ENCODE peak calls at places on chromosomes 3 and 15, in eight cellular contexts. J is activated CD8-positive, alpha-beta memory T cell treated with anti-CD3 and anti-CD28 coated beads for 24 hours; L is epithelial cell of prostate; Y is AG20443; G is B cell; Z is cerebellum; X is HTR-8/SVneo; D is stimulated activated CD4-positive, alpha-beta T cell treated with anti-CD3 and anti-CD28 coated beads, Interleukin-1b, Interleukin-23, amount 100 ng/mL, for 24 hours. O is an unnamed sample.

GRCh38 chr15:48507416-48508065 is 138.0 kb downstream of the FBN1 start:
- DNase-seq in Z (no peak), L (peak), D (no peak), J (no peak), G (peak), Y (peak), X (peak), O (no peak)

GRCh38 chr3:125177746-125178145 is 34.8 kb downstream of the SLC12A8 start:
- DNase-seq in X (no peak), Z (no peak), J (no peak), D (no peak), L (no peak), Y (no peak), G (no peak), O (no peak)

GRCh38 chr15:79981861-79982455 is 11.0 kb upstream of the BCL2A1 start:
- DNase-seq in D (no peak), Z (no peak), J (peak), Y (no peak), L (no peak), X (no peak), G (no peak), O (peak)

GRCh38 chr15:62068787-62069170 is 2.0 kb downstream of the C2CD4A start:
- DNase-seq in G (no peak), X (no peak), Y (no peak), Z (no peak), D (no peak), J (no peak), L (no peak), O (no peak)

GRCh38 chr15:49953421-49953820 is 165.6 kb downstream of the ATP8B4 start:
- DNase-seq in Z (no peak), J (no peak), D (no peak), X (no peak), Y (no peak), G (no peak), L (no peak), O (no peak)

GRCh38 chr3:13047296-13048165 is 25.7 kb downstream of the IQSEC1 start:
- DNase-seq in G (no peak), D (no peak), Z (no peak), Y (no peak), X (no peak), L (no peak), J (no peak), O (no peak)

GRCh38 chr15:29936353-29937049 is 114.2 kb upstream of the TJP1 start:
- DNase-seq in G (no peak), L (no peak), Z (no peak), J (no peak), D (no peak), Y (no peak), X (no peak), O (no peak)

GRCh38 chr3:184336484-184337230 is 743 bp upstream of the FAM131A start:
- DNase-seq in J (no peak), L (no peak), X (no peak), G (no peak), Y (peak), D (no peak), Z (peak), O (no peak)

GRCh38 chr15:101669744-101670143 is 17.6 kb upstream of the TM2D3 start:
- DNase-seq in X (no peak), J (no peak), D (no peak), G (no peak), L (no peak), Y (no peak), Z (no peak), O (no peak)

GRCh38 chr3:30658328-30659052 is 52.1 kb downstream of the TGFBR2 start:
- DNase-seq in Z (no peak), D (no peak), L (peak), Y (peak), J (no peak), G (no peak), X (peak), O (peak)

GRCh38 chr15:40064231-40064894 is 25.4 kb upstream of the SRP14 start:
- DNase-seq in X (peak), Y (peak), G (no peak), Z (no peak), L (no peak), J (no peak), D (no peak), O (no peak)

GRCh38 chr3:38834110-38834509 is 18.1 kb upstream of the SCN10A start:
- DNase-seq in J (peak), Z (peak), G (no peak), L (no peak), Y (peak), D (no peak), X (peak), O (no peak)

GRCh38 chr3:45896956-45897355 is 10.6 kb downstream of the CCR9 start:
- DNase-seq in X (peak), L (no peak), J (no peak), Z (no peak), Y (no peak), G (no peak), D (no peak), O (no peak)

GRCh38 chr3:102032491-102033383 is 183.4 kb downstream of the NFKBIZ start:
- DNase-seq in D (no peak), Y (no peak), X (no peak), G (no peak), L (no peak), Z (no peak), J (no peak), O (no peak)

GRCh38 chr3:72155391-72156064 is 370.6 kb upstream of the PROK2 start:
- DNase-seq in D (no peak), X (peak), G (no peak), Z (no peak), Y (peak), J (no peak), L (no peak), O (no peak)

GRCh38 chr15:72222433-72222832 is 8.6 kb downstream of the PKM start:
- DNase-seq in J (no peak), L (peak), X (peak), Z (peak), G (no peak), Y (peak), D (no peak), O (no peak)

GRCh38 chr3:40690696-40691597 is 166.2 kb downstream of the ZNF621 start:
- DNase-seq in Y (no peak), Z (no peak), X (no peak), J (no peak), G (no peak), L (no peak), D (no peak), O (no peak)

GRCh38 chr3:83928391-83928790 is 1030.4 kb upstream of the CADM2 start:
- DNase-seq in G (no peak), J (no peak), D (no peak), L (no peak), Z (no peak), X (no peak), Y (no peak), O (peak)

GRCh38 chr15:96180062-96180745 is 150.3 kb upstream of the NR2F2 start:
- DNase-seq in D (no peak), Y (no peak), G (no peak), L (no peak), X (no peak), J (no peak), Z (no peak), O (no peak)

GRCh38 chr3:15591235-15591634 is 10.1 kb downstream of the HACL1 start:
- DNase-seq in X (no peak), Y (no peak), Z (no peak), L (no peak), D (no peak), G (no peak), J (no peak), O (no peak)

GRCh38 chr3:46700772-46701171 is 420 bp upstream of the TMIE start:
- DNase-seq in D (no peak), J (no peak), X (no peak), Y (no peak), Z (peak), G (no peak), L (no peak), O (no peak)

GRCh38 chr15:75202251-75203016 is 752 bp downstream of the C15orf39 start:
- DNase-seq in J (peak), D (peak), Y (peak), X (peak), G (peak), L (no peak), Z (no peak), O (peak)

GRCh38 chr3:134647902-134648760 is 2.7 kb downstream of the KY start:
- DNase-seq in L (no peak), J (peak), Y (no peak), Z (no peak), G (no peak), X (no peak), D (no peak), O (no peak)

GRCh38 chr3:94065819-94066218 is 3.0 kb downstream of the NSUN3 start:
- DNase-seq in J (no peak), G (no peak), Z (no peak), D (no peak), Y (no peak), X (no peak), L (no peak), O (no peak)

GRCh38 chr3:187122261-187122660 is 17.0 kb downstream of the RPL39L start:
- DNase-seq in G (no peak), X (no peak), Y (no peak), Z (no peak), D (no peak), L (no peak), J (no peak), O (no peak)